ENCODE peak calls at places on chromosomes 6 and 20, in nine cellular contexts. B is A549, T is endothelial cell of umbilical vein, L is HCT116, D is Peyer's patch, K is uterus, E is HepG2, O is IMR-90, M is spleen. H is an unnamed sample.

GRCh38 chr20:48827880-48828733 is at the start of gene PREX1:
- DNase-seq in B (peak; percentile 89), D (peak; percentile 76), O (peak; percentile 61), E (no peak), T (peak; percentile 81), K (peak; percentile 42), L (no peak), M (peak; percentile 98), H (no peak)

GRCh38 chr6:36104836-36105235 is 25.5 kb upstream of the MAPK13 start:
- DNase-seq in E (no peak), M (no peak), L (no peak), O (peak; percentile 57), D (no peak), K (no peak), T (no peak), B (no peak), H (no peak)

GRCh38 chr6:4942673-4943009 is 61.2 kb downstream of the RPP40 start:
- DNase-seq in K (no peak), E (no peak), L (no peak), D (no peak), B (no peak), O (no peak), T (no peak), M (no peak), H (no peak)

GRCh38 chr6:157479464-157480303 is 98.7 kb downstream of the ZDHHC14 start:
- DNase-seq in E (no peak), K (no peak), O (no peak), B (no peak), T (no peak), L (no peak), M (no peak), D (no peak), H (peak; percentile 37)

GRCh38 chr20:32612351-32612750 is 27.2 kb upstream of the NOL4L start:
- DNase-seq in E (no peak), O (no peak), L (no peak), M (no peak), K (no peak), B (no peak), D (no peak), T (no peak), H (no peak)

GRCh38 chr6:98929498-98930060 is 18.2 kb downstream of the FBXL4 start:
- DNase-seq in K (no peak), E (no peak), L (no peak), O (peak; percentile 7), D (no peak), T (no peak), M (no peak), B (no peak), H (no peak)

GRCh38 chr20:5731753-5732366 is 18.3 kb upstream of the SHLD1 start:
- DNase-seq in K (no peak), O (no peak), L (no peak), B (no peak), T (no peak), M (no peak), E (no peak), D (no peak), H (no peak)

GRCh38 chr6:15132854-15133670 is 112.8 kb upstream of the JARID2 start:
- DNase-seq in K (peak; percentile 19), L (peak; percentile 95), M (no peak), T (no peak), B (peak; percentile 93), D (no peak), O (peak; percentile 90), E (peak; percentile 68), H (no peak)

GRCh38 chr6:157265186-157265585 is 58.1 kb downstream of the TMEM242 start:
- DNase-seq in D (peak; percentile 20), L (no peak), M (peak; percentile 38), K (no peak), T (no peak), O (no peak), B (no peak), E (no peak), H (no peak)

GRCh38 chr20:17690144-17690543 is 8.1 kb upstream of the RRBP1 start:
- DNase-seq in O (no peak), M (no peak), L (no peak), K (no peak), B (no peak), E (no peak), T (no peak), D (no peak), H (no peak)
- TF ChIP-seq POLR2A in O (no peak), M (no peak), L (no peak), K (no peak), B (no peak), E (no peak), T (no peak), D (no peak), H (no peak)

DNA sequence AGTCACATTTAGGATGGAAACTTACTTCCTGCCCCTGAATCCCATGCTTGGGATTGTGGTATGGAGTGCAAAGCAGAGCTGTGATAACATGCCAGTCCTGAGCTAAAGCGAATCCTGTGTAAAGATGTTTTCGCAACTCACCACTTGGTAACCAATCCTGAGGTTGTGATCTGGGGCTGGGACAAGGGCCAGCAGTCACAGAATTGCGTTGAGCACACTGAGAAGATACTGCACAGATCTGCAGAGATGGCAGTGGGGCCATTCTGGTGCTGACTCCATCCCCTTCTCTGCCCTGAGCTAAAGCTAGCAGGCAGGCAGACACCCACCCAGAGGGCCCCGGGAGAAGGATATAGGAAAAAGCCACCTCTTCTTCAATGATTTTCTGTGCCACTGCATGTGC is 108.4 kb downstream of the CHD6 start:
- DNase-seq in E (peak; percentile 72), O (peak; percentile 69), K (no peak), T (no peak), M (no peak), L (no peak), B (no peak), D (no peak), H (no peak)
- H3K4me1 ChIP-seq in E (peaks cover 61% of the 10 kb centered on the region), O (peaks cover 17% of the 10 kb centered on the region), K (no peaks in the 10 kb centered on the region), T (no peaks in the 10 kb centered on the region), M (no peaks in the 10 kb centered on the region), L (no peaks in the 10 kb centered on the region), B (peaks cover 6% of the 10 kb centered on the region), D (no peaks in the 10 kb centered on the region), H (peaks cover 19% of the 10 kb centered on the region)

GRCh38 chr6:33072508-33073100 is 845 bp downstream of the HLA-DPA1 start:
- DNase-seq in D (no peak), E (no peak), B (no peak), T (no peak), K (no peak), M (no peak), L (no peak), O (no peak), H (no peak)
- TF ChIP-seq POLR2A in D (no peak), E (no peak), B (no peak), T (no peak), K (no peak), M (no peak), L (no peak), O (no peak), H (no peak)

GRCh38 chr20:23350007-23350854 is at the start of gene NXT1:
- DNase-seq in T (peak; percentile 98), M (peak; percentile 98), L (peak; percentile 98), O (peak; percentile 99), D (peak; percentile 95), B (peak; percentile 99), E (peak; percentile 100), K (peak; percentile 98), H (peak; percentile 100)

GRCh38 chr20:23344336-23344735 is 6.3 kb upstream of the NXT1 start:
- DNase-seq in M (no peak), L (no peak), K (no peak), E (peak; percentile 25), O (no peak), B (no peak), T (no peak), D (no peak), H (no peak)

GRCh38 chr20:23350855-23351838 is 556 bp downstream of the NXT1 start:
- DNase-seq in L (peak; percentile 47), M (peak; percentile 92), O (peak; percentile 45), K (no peak), T (peak; percentile 69), D (peak; percentile 68), B (peak; percentile 65), E (peak; percentile 85), H (no peak)

GRCh38 chr20:23347791-23348190 is 2.8 kb upstream of the NXT1 start:
- DNase-seq in T (no peak), E (no peak), O (no peak), M (no peak), D (no peak), K (no peak), B (no peak), L (no peak), H (no peak)

DNA sequence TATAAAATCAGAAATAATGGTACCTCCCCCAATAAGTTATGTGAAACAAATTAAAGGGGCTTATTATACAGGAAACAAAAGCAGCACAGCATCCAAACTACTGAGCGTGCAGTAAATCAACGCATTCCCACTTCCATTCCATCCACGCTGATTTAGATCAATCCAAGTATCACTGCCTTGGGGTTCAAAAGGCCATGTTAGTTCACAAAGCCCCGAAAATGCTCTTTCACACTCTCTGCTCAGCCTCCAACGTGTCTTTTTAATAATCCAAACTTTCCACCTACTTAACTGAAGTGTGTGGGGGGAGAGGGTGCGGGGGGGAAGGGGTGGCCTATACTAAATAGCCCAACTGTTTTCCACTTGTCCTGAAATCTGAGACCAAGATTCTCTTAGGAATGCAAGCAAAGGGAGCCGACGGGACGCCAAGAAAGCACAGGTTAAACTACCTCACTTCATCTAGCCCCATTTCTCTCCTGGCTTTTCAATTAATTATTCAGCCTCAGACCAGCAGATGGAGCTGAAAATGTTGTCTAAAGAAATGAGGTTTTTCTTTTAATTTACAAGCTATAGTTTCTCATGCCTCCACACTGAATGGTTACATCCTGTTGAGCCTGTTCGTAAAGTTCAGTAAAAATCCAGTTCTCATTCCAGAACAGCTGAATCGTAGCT is 1.1 kb upstream of the NXT1 start:
- DNase-seq in L (no peak), T (no peak), O (no peak), M (no peak), E (no peak), K (no peak), B (no peak), D (no peak), H (no peak)
- H3K4me1 ChIP-seq in L (peaks cover 15% of the 10 kb centered on the region), T (peaks cover 19% of the 10 kb centered on the region), O (peaks cover 5% of the 10 kb centered on the region), M (peaks cover 18% of the 10 kb centered on the region), E (peaks cover 48% of the 10 kb centered on the region), K (no peaks in the 10 kb centered on the region), B (peaks cover 21% of the 10 kb centered on the region), D (peaks cover 5% of the 10 kb centered on the region), H (peaks cover 26% of the 10 kb centered on the region)

DNA sequence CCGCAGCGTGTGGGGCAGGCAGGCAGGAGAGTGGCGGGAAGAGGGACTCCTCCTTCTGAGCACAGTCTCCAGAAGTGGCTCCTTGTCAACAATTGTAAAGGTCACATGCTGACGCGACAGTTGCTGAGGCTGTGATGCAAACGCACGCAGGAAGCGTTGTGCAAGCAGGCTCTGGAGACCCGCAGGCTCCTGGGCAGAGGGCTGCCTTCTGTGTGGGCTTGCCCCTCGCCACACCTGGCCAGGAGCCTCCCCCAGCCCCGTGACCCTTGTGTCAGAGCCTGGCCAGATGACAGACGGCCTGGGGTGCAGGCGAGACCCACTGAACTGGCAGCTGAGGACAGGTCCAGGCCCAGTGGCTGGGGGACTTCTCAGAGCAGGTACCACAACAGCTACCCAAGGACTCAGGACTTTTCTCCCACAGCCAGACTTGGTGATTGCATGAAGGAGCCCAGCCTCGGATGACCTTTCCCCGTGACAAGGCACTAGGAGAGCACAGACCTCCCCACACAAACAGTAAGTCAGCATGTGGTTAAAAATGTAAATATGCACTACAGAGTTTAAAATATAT is 222.2 kb upstream of the RREB1 start:
- DNase-seq in D (no peak), O (no peak), E (no peak), T (no peak), K (no peak), B (no peak), L (no peak), M (peak; percentile 91), H (no peak)
- TF ChIP-seq POLR2A in D (no peak), O (no peak), E (no peak), T (no peak), K (no peak), B (no peak), L (no peak), M (no peak), H (no peak)